ENCODE peak calls at places on chromosomes 16 and 17, in four cellular contexts. H is K562, S is HepG2, X is GM12878. O is an unnamed sample.

GRCh38 chr16:3637371-3637923 is 17.0 kb upstream of the DNASE1 start:
- DNase-seq in H (no peak), S (peak), X (no peak), O (no peak)

GRCh38 chr16:66127459-66128362 is 238.8 kb upstream of the CDH5 start:
- DNase-seq in S (no peak), H (no peak), X (no peak), O (no peak)

GRCh38 chr17:65055708-65056638 is 567 bp downstream of the GNA13 start:
- DNase-seq in X (no peak), S (peak), H (peak), O (peak)

GRCh38 chr17:44121997-44122824 is 1.2 kb downstream of the HDAC5 start:
- DNase-seq in X (no peak), H (no peak), S (no peak), O (no peak)

GRCh38 chr17:65762973-65763372 is 201.5 kb upstream of the AXIN2 start:
- DNase-seq in X (no peak), H (no peak), S (no peak), O (no peak)

GRCh38 chr16:80167657-80168056 is 373.1 kb upstream of the DYNLRB2 start:
- DNase-seq in S (no peak), H (no peak), X (no peak), O (no peak)

GRCh38 chr17:76397687-76398522 is 13.5 kb downstream of the SPHK1 start:
- DNase-seq in X (peak), S (peak), H (peak), O (peak)

GRCh38 chr17:15914400-15915165 is 30.3 kb upstream of the ADORA2B start:
- DNase-seq in S (no peak), X (no peak), H (no peak), O (no peak)

GRCh38 chr16:65294154-65294553 is 172.3 kb upstream of the CDH11 start:
- DNase-seq in S (no peak), H (no peak), X (no peak), O (no peak)

GRCh38 chr17:35052240-35052608 is 11.3 kb downstream of the RFFL start:
- DNase-seq in S (no peak), H (no peak), X (no peak), O (no peak)

GRCh38 chr17:50919321-50920040 is 53.3 kb upstream of the TOB1 start:
- DNase-seq in S (peak), H (peak), X (no peak), O (no peak)

GRCh38 chr16:84511821-84512220 is 7.4 kb upstream of the MEAK7 start:
- DNase-seq in X (no peak), H (no peak), S (no peak), O (no peak)

GRCh38 chr16:15521758-15522509 is 87.5 kb downstream of the BMERB1 start:
- DNase-seq in S (no peak), X (no peak), H (peak), O (no peak)

GRCh38 chr16:75402821-75403475 is 30.4 kb downstream of the CFDP1 start:
- DNase-seq in S (peak), X (no peak), H (peak), O (peak)

GRCh38 chr16:54422569-54422978 is 136.0 kb upstream of the IRX3 start:
- DNase-seq in S (no peak), X (no peak), H (no peak), O (no peak)

GRCh38 chr17:31511583-31511982 is 120.1 kb downstream of the RAB11FIP4 start:
- DNase-seq in S (no peak), H (no peak), X (no peak), O (no peak)

GRCh38 chr16:17346774-17347569 is 123.8 kb downstream of the XYLT1 start:
- DNase-seq in H (no peak), S (no peak), X (peak), O (no peak)

GRCh38 chr17:79520893-79521210 is 90.0 kb downstream of the RBFOX3 start:
- DNase-seq in H (no peak), X (no peak), S (no peak), O (no peak)

GRCh38 chr17:74356640-74357465 is 4.8 kb downstream of the BTBD17 start:
- DNase-seq in H (no peak), S (no peak), X (no peak), O (no peak)

GRCh38 chr16:81519298-81520150 is 74.9 kb downstream of the CMIP start:
- DNase-seq in S (no peak), X (peak), H (no peak), O (no peak)

GRCh38 chr16:55052335-55053070 is 121.8 kb downstream of the IRX5 start:
- DNase-seq in S (no peak), H (no peak), X (no peak), O (no peak)

GRCh38 chr16:71373073-71373472 is 14.6 kb downstream of the CALB2 start:
- DNase-seq in X (no peak), H (no peak), S (no peak), O (peak)

GRCh38 chr16:51150159-51150893 is 744 bp downstream of the SALL1 start:
- DNase-seq in X (no peak), S (no peak), H (no peak), O (no peak)

GRCh38 chr16:17275076-17275732 is 195.6 kb downstream of the XYLT1 start:
- DNase-seq in X (no peak), S (peak), H (no peak), O (peak)

GRCh38 chr17:80694992-80695912 is 150.6 kb downstream of the RPTOR start:
- DNase-seq in X (no peak), H (no peak), S (peak), O (no peak)

DNA sequence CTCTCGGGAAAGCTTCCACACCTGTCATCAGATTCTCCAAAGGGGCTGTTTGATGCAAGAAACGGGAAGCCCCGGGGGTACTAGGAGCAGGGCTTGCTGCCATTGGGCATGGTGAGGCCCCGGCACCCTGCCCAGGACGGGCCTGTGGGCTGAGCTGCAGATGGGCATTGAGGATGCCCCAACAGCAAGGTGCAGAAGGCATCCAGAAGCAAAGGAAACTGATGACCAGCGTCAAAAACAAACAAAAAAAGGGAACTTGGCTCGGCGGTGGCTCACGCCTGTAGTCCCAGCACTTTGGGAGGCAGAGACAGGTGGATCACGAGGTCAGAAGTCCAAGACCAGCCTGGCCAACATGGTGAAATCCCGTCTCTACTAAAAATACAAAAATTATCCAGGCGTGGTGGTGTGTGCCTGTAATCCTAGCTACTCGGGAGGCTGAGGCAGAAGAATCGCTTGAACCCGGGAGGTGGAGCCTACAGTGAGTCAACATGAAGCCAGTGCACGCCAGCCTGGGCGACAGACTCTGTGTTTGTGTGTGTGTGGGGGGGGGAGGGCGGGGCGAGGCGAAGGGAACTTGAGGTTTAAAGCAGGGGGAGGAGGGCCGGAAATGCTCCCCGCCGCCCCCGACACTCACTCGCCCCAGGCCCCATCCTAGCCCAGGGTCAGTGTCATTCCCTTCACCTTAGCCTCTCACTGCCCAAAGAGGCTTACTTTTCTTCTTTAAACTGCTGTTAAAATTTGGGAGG is 1.7 kb upstream of the LIMD2 start:
- DNase-seq in H (peak), X (no peak), S (no peak), O (no peak)
- TF ChIP-seq ZBTB33 in H (no peak), X (no peak), S (no peak), O (no peak)

DNA sequence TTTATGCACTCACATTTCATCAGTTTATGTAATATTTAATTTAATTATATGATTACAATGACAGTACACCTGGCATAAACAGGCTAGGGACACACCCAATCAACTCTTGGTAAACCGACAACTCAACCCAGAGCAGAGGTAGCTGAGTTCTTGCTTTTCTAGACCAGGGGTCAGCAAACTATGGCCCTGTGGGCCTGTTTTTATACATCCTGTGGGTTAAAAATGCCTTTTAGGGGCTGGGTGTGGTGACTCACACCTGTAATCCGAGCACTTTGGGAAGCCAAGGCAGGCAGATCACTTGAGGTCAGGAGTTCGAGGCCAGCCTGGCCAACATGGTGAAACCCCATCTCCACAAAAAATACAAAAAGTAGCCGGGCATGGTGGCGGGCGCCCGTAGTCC is 99.2 kb upstream of the TMEM97 start:
- DNase-seq in H (no peak), X (no peak), S (no peak), O (no peak)
- TF ChIP-seq SP1 in H (no peak), X (no peak), S (no peak), O (no peak)

GRCh38 chr16:2093793-2094192 is 41.9 kb downstream of the PKD1 start:
- DNase-seq in S (no peak), H (no peak), X (no peak), O (no peak)
- TF ChIP-seq ZBTB33 in S (no peak), H (no peak), X (no peak), O (no peak)

GRCh38 chr17:68248199-68248825 is 469 bp downstream of the AMZ2 start:
- DNase-seq in X (no peak), H (no peak), S (no peak), O (no peak)
- TF ChIP-seq SP1 in X (no peak), H (no peak), S (no peak), O (no peak)

DNA sequence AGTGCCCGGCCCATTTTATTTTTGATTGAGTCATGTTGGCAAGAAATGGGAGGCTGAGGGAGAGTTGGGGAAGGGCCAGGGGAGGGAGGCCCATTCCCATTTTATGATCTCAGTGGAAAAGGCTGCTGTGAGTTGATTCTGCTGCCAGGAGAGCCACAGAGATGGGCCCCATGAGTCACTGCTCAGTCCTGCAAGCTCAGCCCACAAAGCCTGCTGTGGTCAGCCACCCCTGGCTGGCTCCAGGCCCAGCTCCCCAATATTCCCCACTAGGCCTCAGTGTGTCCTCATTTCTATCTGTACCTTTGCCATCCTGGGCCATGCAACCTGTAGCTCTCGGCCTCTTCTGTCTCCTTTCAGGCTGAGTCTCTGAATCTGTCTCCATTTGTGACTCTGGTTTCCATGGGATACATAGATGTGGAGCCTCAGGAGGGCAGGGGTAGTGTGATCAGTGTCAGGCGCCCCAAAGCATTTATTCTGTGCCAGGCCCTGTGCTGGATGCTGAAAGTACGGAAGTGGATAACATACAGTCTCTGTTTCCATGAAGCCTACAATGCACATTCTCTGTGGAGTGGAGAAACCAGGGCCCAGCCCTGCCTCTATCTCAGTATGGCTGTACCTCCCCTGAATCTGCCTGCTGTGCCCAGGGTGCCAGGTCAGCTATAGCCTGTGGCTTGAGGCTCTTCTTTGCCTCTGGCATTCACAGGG is 1.9 kb upstream of the PLEKHG4 start:
- DNase-seq in X (no peak), S (peak), H (peak), O (peak)
- TF ChIP-seq ZBTB33 in X (no peak), S (no peak), H (no peak), O (peak)

DNA sequence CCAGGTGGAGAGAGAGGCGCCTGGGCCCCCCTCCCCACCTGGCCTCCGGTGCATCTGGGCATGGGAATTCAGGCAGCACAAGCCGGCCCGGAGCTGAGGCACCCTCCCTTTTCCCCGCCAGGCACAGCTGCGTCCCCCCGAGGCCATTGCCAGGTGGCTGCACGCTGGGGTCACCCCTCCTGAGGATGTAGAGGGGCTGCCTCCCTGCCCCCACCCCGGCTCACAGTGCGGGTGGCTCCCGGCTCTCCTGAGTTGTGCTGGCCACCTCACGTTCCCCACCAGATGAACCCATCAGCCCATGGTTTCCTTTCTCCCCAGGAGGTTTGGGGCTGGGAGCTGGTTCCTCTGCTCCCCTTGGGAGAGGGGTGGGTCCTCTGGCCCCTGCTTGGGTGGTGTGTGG is 12.6 kb downstream of the CACNA1H start:
- DNase-seq in X (no peak), H (no peak), S (no peak), O (no peak)
- TF ChIP-seq SP1 in X (no peak), H (no peak), S (no peak), O (no peak)

GRCh38 chr16:11205754-11206459 is 50.1 kb downstream of the SOCS1 start:
- DNase-seq in X (no peak), H (no peak), S (peak), O (no peak)
- TF ChIP-seq ZBTB33 in X (no peak), H (no peak), S (no peak), O (no peak)